ENCODE peak calls at places on chromosome X, in ten cellular contexts. E is RKO; T is activated CD8-positive, alpha-beta memory T cell treated with anti-CD3 and anti-CD28 coated beads, Interleukin-2, amount 10 ng/mL, durations not matched to agents 7 days and 5 days; Y is RPMI7951; N is dermis blood vessel endothelial cell; B is lower leg skin; S is A673; K is LHCN-M2; I is stimulated activated CD8-positive, alpha-beta memory T cell treated with anti-CD3 and anti-CD28 coated beads, Interleukin-4, amount 100 ng/mL, for 1 hour; G is effector memory CD4-positive, alpha-beta T cell. Q is an unnamed sample.

GRCh38 chrX:72005046-72005445 is 94.4 kb downstream of the NHSL2 start:
- DNase-seq in I (no peak), T (no peak), S (no peak), Y (no peak), E (no peak), G (no peak), N (no peak), K (no peak), B (peak; percentile 34), Q (no peak)

GRCh38 chrX:41002021-41002420 is 83.2 kb upstream of the USP9X start:
- DNase-seq in I (no peak), G (no peak), N (no peak), Y (no peak), E (no peak), T (no peak), B (peak; percentile 56), K (no peak), S (no peak), Q (no peak)

GRCh38 chrX:701673-702072 is 71.1 kb downstream of the SHOX start:
- DNase-seq in B (peak; percentile 72), I (no peak), N (no peak), K (no peak), E (no peak), S (no peak), T (no peak), G (no peak), Y (no peak), Q (no peak)

GRCh38 chrX:22760513-22761057 is 239.2 kb upstream of the DDX53 start:
- DNase-seq in S (peak; percentile 10), B (no peak), K (no peak), G (no peak), T (no peak), Y (no peak), I (no peak), N (no peak), E (peak; percentile 15), Q (no peak)

GRCh38 chrX:118346258-118347094 is 570 bp downstream of the WDR44 start:
- DNase-seq in N (peak; percentile 48), K (peak; percentile 10), G (peak; percentile 41), B (peak; percentile 89), E (peak; percentile 35), T (peak; percentile 71), I (peak; percentile 15), Y (peak; percentile 15), S (peak; percentile 55), Q (no peak)

GRCh38 chrX:155819966-155820491 is 61.1 kb upstream of the VAMP7 start:
- DNase-seq in G (no peak), N (peak; percentile 82), Y (peak; percentile 78), E (peak; percentile 80), B (no peak), T (peak; percentile 59), S (peak; percentile 79), I (no peak), K (peak; percentile 74), Q (peak; percentile 66)

GRCh38 chrX:22922961-22923360 is 76.8 kb upstream of the DDX53 start:
- DNase-seq in N (peak; percentile 1), T (no peak), S (no peak), G (no peak), I (no peak), E (no peak), Y (no peak), K (peak; percentile 64), B (no peak), Q (no peak)

GRCh38 chrX:40867352-40867751 is 132.0 kb upstream of the MED14 start:
- DNase-seq in Y (peak; percentile 86), K (peak; percentile 52), T (no peak), G (no peak), E (peak; percentile 57), I (no peak), S (peak; percentile 40), N (peak; percentile 76), B (no peak), Q (no peak)

GRCh38 chrX:30533261-30533660 is 44.3 kb downstream of the TASL start:
- DNase-seq in K (peak; percentile 7), T (no peak), S (no peak), Y (no peak), E (no peak), N (no peak), G (no peak), B (no peak), I (no peak), Q (no peak)

GRCh38 chrX:47648376-47648775 is 2.0 kb downstream of the ELK1 start:
- DNase-seq in S (no peak), Y (no peak), K (no peak), T (no peak), N (no peak), E (no peak), I (no peak), B (no peak), G (no peak), Q (no peak)

GRCh38 chrX:19904778-19905367 is 17.5 kb upstream of the SH3KBP1 start:
- DNase-seq in I (no peak), E (peak; percentile 70), Y (peak; percentile 52), S (peak; percentile 61), G (no peak), N (peak; percentile 56), B (no peak), T (peak; percentile 42), K (no peak), Q (no peak)

GRCh38 chrX:149274516-149275105 is 230.5 kb downstream of the IDS start:
- DNase-seq in N (no peak), S (no peak), K (peak; percentile 80), B (no peak), E (no peak), Y (peak; percentile 61), I (no peak), T (no peak), G (no peak), Q (no peak)

GRCh38 chrX:109890910-109891502 is 111.9 kb upstream of the TMEM164 start:
- DNase-seq in K (peak; percentile 43), G (peak; percentile 5), S (peak; percentile 77), I (no peak), B (peak; percentile 86), T (peak; percentile 62), Y (peak; percentile 39), E (peak; percentile 63), N (peak; percentile 73), Q (no peak)

GRCh38 chrX:24339911-24340310 is 20.5 kb upstream of the SUPT20HL1 start:
- DNase-seq in K (no peak), N (no peak), I (no peak), E (no peak), B (no peak), T (no peak), S (no peak), Y (peak; percentile 57), G (no peak), Q (no peak)

Q was measured in AG04449.